ENCODE peak calls at places on chromosomes 2 and 18, in six cellular contexts. One of them, this sample, is unnamed.

GRCh38 chr2:64379221-64379620 is 74.7 kb upstream of the LGALSL start:
- DNase-seq in stimulated activated CD8-positive, alpha-beta memory T cell treated with anti-CD3 and anti-CD28 coated beads, Interleukin-15, amount 100 ng/mL, for 1 hour: no peak
- DNase-seq in RWPE1: no peak
- DNase-seq in bronchial epithelial cell: no peak
- DNase-seq in GM13976: no peak
- DNase-seq in NCI-H2081 treated with DMSO at 0.1 percent for 48 hours: no peak
- DNase-seq in this sample: no peak

GRCh38 chr2:144521702-144522101 is 1.8 kb upstream of the ZEB2 start:
- DNase-seq in stimulated activated CD8-positive, alpha-beta memory T cell treated with anti-CD3 and anti-CD28 coated beads, Interleukin-15, amount 100 ng/mL, for 1 hour: no peak
- DNase-seq in RWPE1: no peak
- DNase-seq in bronchial epithelial cell: no peak
- DNase-seq in GM13976: no peak
- DNase-seq in NCI-H2081 treated with DMSO at 0.1 percent for 48 hours: no peak
- DNase-seq in this sample: no peak

GRCh38 chr2:174675615-174676014 is 78.0 kb upstream of the WIPF1 start:
- DNase-seq in stimulated activated CD8-positive, alpha-beta memory T cell treated with anti-CD3 and anti-CD28 coated beads, Interleukin-15, amount 100 ng/mL, for 1 hour: no peak
- DNase-seq in RWPE1: no peak
- DNase-seq in bronchial epithelial cell: no peak
- DNase-seq in GM13976: no peak
- DNase-seq in NCI-H2081 treated with DMSO at 0.1 percent for 48 hours: no peak
- DNase-seq in this sample: no peak

GRCh38 chr2:138922973-138923563 is 142.9 kb upstream of the NXPH2 start:
- DNase-seq in stimulated activated CD8-positive, alpha-beta memory T cell treated with anti-CD3 and anti-CD28 coated beads, Interleukin-15, amount 100 ng/mL, for 1 hour: no peak
- DNase-seq in RWPE1: peak; percentile 6
- DNase-seq in bronchial epithelial cell: peak; percentile 55
- DNase-seq in GM13976: peak; percentile 24
- DNase-seq in NCI-H2081 treated with DMSO at 0.1 percent for 48 hours: no peak
- DNase-seq in this sample: no peak

GRCh38 chr18:23924813-23925212 is 89.7 kb upstream of the TTC39C start:
- DNase-seq in stimulated activated CD8-positive, alpha-beta memory T cell treated with anti-CD3 and anti-CD28 coated beads, Interleukin-15, amount 100 ng/mL, for 1 hour: no peak
- DNase-seq in RWPE1: no peak
- DNase-seq in bronchial epithelial cell: no peak
- DNase-seq in GM13976: no peak
- DNase-seq in NCI-H2081 treated with DMSO at 0.1 percent for 48 hours: no peak
- DNase-seq in this sample: no peak

GRCh38 chr2:206176128-206176527 is 16.4 kb downstream of the EEF1B2 start:
- DNase-seq in stimulated activated CD8-positive, alpha-beta memory T cell treated with anti-CD3 and anti-CD28 coated beads, Interleukin-15, amount 100 ng/mL, for 1 hour: no peak
- DNase-seq in RWPE1: no peak
- DNase-seq in bronchial epithelial cell: no peak
- DNase-seq in GM13976: no peak
- DNase-seq in NCI-H2081 treated with DMSO at 0.1 percent for 48 hours: no peak
- DNase-seq in this sample: no peak

GRCh38 chr2:191935247-191935646 is 88.4 kb upstream of the CAVIN2 start:
- DNase-seq in stimulated activated CD8-positive, alpha-beta memory T cell treated with anti-CD3 and anti-CD28 coated beads, Interleukin-15, amount 100 ng/mL, for 1 hour: no peak
- DNase-seq in RWPE1: no peak
- DNase-seq in bronchial epithelial cell: no peak
- DNase-seq in GM13976: no peak
- DNase-seq in NCI-H2081 treated with DMSO at 0.1 percent for 48 hours: no peak
- DNase-seq in this sample: peak; percentile 94

GRCh38 chr2:179936654-179937053 is 70.4 kb downstream of the CWC22 start:
- DNase-seq in stimulated activated CD8-positive, alpha-beta memory T cell treated with anti-CD3 and anti-CD28 coated beads, Interleukin-15, amount 100 ng/mL, for 1 hour: no peak
- DNase-seq in RWPE1: peak; percentile 3
- DNase-seq in bronchial epithelial cell: peak; percentile 50
- DNase-seq in GM13976: no peak
- DNase-seq in NCI-H2081 treated with DMSO at 0.1 percent for 48 hours: no peak
- DNase-seq in this sample: peak; percentile 1

GRCh38 chr2:26738481-26738880 is 25.6 kb upstream of the SLC35F6 start:
- DNase-seq in stimulated activated CD8-positive, alpha-beta memory T cell treated with anti-CD3 and anti-CD28 coated beads, Interleukin-15, amount 100 ng/mL, for 1 hour: no peak
- DNase-seq in RWPE1: no peak
- DNase-seq in bronchial epithelial cell: no peak
- DNase-seq in GM13976: no peak
- DNase-seq in NCI-H2081 treated with DMSO at 0.1 percent for 48 hours: no peak
- DNase-seq in this sample: no peak

GRCh38 chr2:71802556-71802955 is 345.1 kb downstream of the CYP26B1 start:
- DNase-seq in stimulated activated CD8-positive, alpha-beta memory T cell treated with anti-CD3 and anti-CD28 coated beads, Interleukin-15, amount 100 ng/mL, for 1 hour: no peak
- DNase-seq in RWPE1: no peak
- DNase-seq in bronchial epithelial cell: no peak
- DNase-seq in GM13976: no peak
- DNase-seq in NCI-H2081 treated with DMSO at 0.1 percent for 48 hours: no peak
- DNase-seq in this sample: no peak

GRCh38 chr2:119142822-119143221 is 15.7 kb downstream of the C1QL2 start:
- DNase-seq in stimulated activated CD8-positive, alpha-beta memory T cell treated with anti-CD3 and anti-CD28 coated beads, Interleukin-15, amount 100 ng/mL, for 1 hour: no peak
- DNase-seq in RWPE1: no peak
- DNase-seq in bronchial epithelial cell: no peak
- DNase-seq in GM13976: no peak
- DNase-seq in NCI-H2081 treated with DMSO at 0.1 percent for 48 hours: no peak
- DNase-seq in this sample: no peak

GRCh38 chr18:79059456-79059855 is 9.7 kb upstream of the ATP9B start:
- DNase-seq in stimulated activated CD8-positive, alpha-beta memory T cell treated with anti-CD3 and anti-CD28 coated beads, Interleukin-15, amount 100 ng/mL, for 1 hour: no peak
- DNase-seq in RWPE1: no peak
- DNase-seq in bronchial epithelial cell: no peak
- DNase-seq in GM13976: no peak
- DNase-seq in NCI-H2081 treated with DMSO at 0.1 percent for 48 hours: no peak
- DNase-seq in this sample: no peak

GRCh38 chr2:105400138-105400540 is 1.3 kb upstream of the FHL2 start:
- DNase-seq in stimulated activated CD8-positive, alpha-beta memory T cell treated with anti-CD3 and anti-CD28 coated beads, Interleukin-15, amount 100 ng/mL, for 1 hour: no peak
- DNase-seq in RWPE1: no peak
- DNase-seq in bronchial epithelial cell: no peak
- DNase-seq in GM13976: no peak
- DNase-seq in NCI-H2081 treated with DMSO at 0.1 percent for 48 hours: no peak
- DNase-seq in this sample: no peak

GRCh38 chr18:51867767-51868166 is 472.2 kb upstream of the DCC start:
- DNase-seq in stimulated activated CD8-positive, alpha-beta memory T cell treated with anti-CD3 and anti-CD28 coated beads, Interleukin-15, amount 100 ng/mL, for 1 hour: no peak
- DNase-seq in RWPE1: no peak
- DNase-seq in bronchial epithelial cell: peak; percentile 8
- DNase-seq in GM13976: peak; percentile 20
- DNase-seq in NCI-H2081 treated with DMSO at 0.1 percent for 48 hours: no peak
- DNase-seq in this sample: no peak

GRCh38 chr18:9861933-9862332 is 23.8 kb upstream of the TXNDC2 start:
- DNase-seq in stimulated activated CD8-positive, alpha-beta memory T cell treated with anti-CD3 and anti-CD28 coated beads, Interleukin-15, amount 100 ng/mL, for 1 hour: no peak
- DNase-seq in RWPE1: no peak
- DNase-seq in bronchial epithelial cell: no peak
- DNase-seq in GM13976: no peak
- DNase-seq in NCI-H2081 treated with DMSO at 0.1 percent for 48 hours: no peak
- DNase-seq in this sample: no peak

GRCh38 chr2:53768233-53768542 is 584 bp downstream of the CHAC2 start:
- DNase-seq in stimulated activated CD8-positive, alpha-beta memory T cell treated with anti-CD3 and anti-CD28 coated beads, Interleukin-15, amount 100 ng/mL, for 1 hour: no peak
- DNase-seq in RWPE1: no peak
- DNase-seq in bronchial epithelial cell: peak; percentile 39
- DNase-seq in GM13976: no peak
- DNase-seq in NCI-H2081 treated with DMSO at 0.1 percent for 48 hours: no peak
- DNase-seq in this sample: peak; percentile 83

GRCh38 chr2:128686498-128686861 is 367.8 kb upstream of the HS6ST1 start:
- DNase-seq in stimulated activated CD8-positive, alpha-beta memory T cell treated with anti-CD3 and anti-CD28 coated beads, Interleukin-15, amount 100 ng/mL, for 1 hour: no peak
- DNase-seq in RWPE1: no peak
- DNase-seq in bronchial epithelial cell: peak; percentile 7
- DNase-seq in GM13976: no peak
- DNase-seq in NCI-H2081 treated with DMSO at 0.1 percent for 48 hours: no peak
- DNase-seq in this sample: no peak

GRCh38 chr2:100818003-100818605 is 1.8 kb upstream of the NPAS2 start:
- DNase-seq in stimulated activated CD8-positive, alpha-beta memory T cell treated with anti-CD3 and anti-CD28 coated beads, Interleukin-15, amount 100 ng/mL, for 1 hour: no peak
- DNase-seq in RWPE1: peak; percentile 53
- DNase-seq in bronchial epithelial cell: peak; percentile 56
- DNase-seq in GM13976: no peak
- DNase-seq in NCI-H2081 treated with DMSO at 0.1 percent for 48 hours: no peak
- DNase-seq in this sample: no peak

GRCh38 chr2:174340400-174341300 is 5.9 kb downstream of the SP9 start:
- DNase-seq in stimulated activated CD8-positive, alpha-beta memory T cell treated with anti-CD3 and anti-CD28 coated beads, Interleukin-15, amount 100 ng/mL, for 1 hour: no peak
- DNase-seq in RWPE1: no peak
- DNase-seq in bronchial epithelial cell: no peak
- DNase-seq in GM13976: peak; percentile 51
- DNase-seq in NCI-H2081 treated with DMSO at 0.1 percent for 48 hours: no peak
- DNase-seq in this sample: no peak

GRCh38 chr2:128396500-128396891 is 77.8 kb upstream of the HS6ST1 start:
- DNase-seq in stimulated activated CD8-positive, alpha-beta memory T cell treated with anti-CD3 and anti-CD28 coated beads, Interleukin-15, amount 100 ng/mL, for 1 hour: no peak
- DNase-seq in RWPE1: no peak
- DNase-seq in bronchial epithelial cell: peak; percentile 51
- DNase-seq in GM13976: no peak
- DNase-seq in NCI-H2081 treated with DMSO at 0.1 percent for 48 hours: no peak
- DNase-seq in this sample: peak; percentile 23

GRCh38 chr2:219249203-219249980 is 3.7 kb upstream of the TUBA4B start:
- DNase-seq in stimulated activated CD8-positive, alpha-beta memory T cell treated with anti-CD3 and anti-CD28 coated beads, Interleukin-15, amount 100 ng/mL, for 1 hour: no peak
- DNase-seq in RWPE1: peak; percentile 81
- DNase-seq in bronchial epithelial cell: peak; percentile 98
- DNase-seq in GM13976: peak; percentile 40
- DNase-seq in NCI-H2081 treated with DMSO at 0.1 percent for 48 hours: peak; percentile 50
- DNase-seq in this sample: peak; percentile 91

GRCh38 chr2:164764996-164765395 is 76.6 kb downstream of the COBLL1 start:
- DNase-seq in stimulated activated CD8-positive, alpha-beta memory T cell treated with anti-CD3 and anti-CD28 coated beads, Interleukin-15, amount 100 ng/mL, for 1 hour: no peak
- DNase-seq in RWPE1: no peak
- DNase-seq in bronchial epithelial cell: no peak
- DNase-seq in GM13976: no peak
- DNase-seq in NCI-H2081 treated with DMSO at 0.1 percent for 48 hours: no peak
- DNase-seq in this sample: no peak

GRCh38 chr2:48525269-48525943 is 4.5 kb upstream of the STON1 start:
- DNase-seq in stimulated activated CD8-positive, alpha-beta memory T cell treated with anti-CD3 and anti-CD28 coated beads, Interleukin-15, amount 100 ng/mL, for 1 hour: no peak
- DNase-seq in RWPE1: no peak
- DNase-seq in bronchial epithelial cell: no peak
- DNase-seq in GM13976: no peak
- DNase-seq in NCI-H2081 treated with DMSO at 0.1 percent for 48 hours: no peak
- DNase-seq in this sample: no peak

GRCh38 chr2:48365476-48365875 is 164.5 kb upstream of the STON1 start:
- DNase-seq in stimulated activated CD8-positive, alpha-beta memory T cell treated with anti-CD3 and anti-CD28 coated beads, Interleukin-15, amount 100 ng/mL, for 1 hour: no peak
- DNase-seq in RWPE1: no peak
- DNase-seq in bronchial epithelial cell: no peak
- DNase-seq in GM13976: no peak
- DNase-seq in NCI-H2081 treated with DMSO at 0.1 percent for 48 hours: no peak
- DNase-seq in this sample: no peak

GRCh38 chr2:127392133-127392827 is 4.5 kb upstream of the MAP3K2 start:
- DNase-seq in stimulated activated CD8-positive, alpha-beta memory T cell treated with anti-CD3 and anti-CD28 coated beads, Interleukin-15, amount 100 ng/mL, for 1 hour: no peak
- DNase-seq in RWPE1: no peak
- DNase-seq in bronchial epithelial cell: no peak
- DNase-seq in GM13976: no peak
- DNase-seq in NCI-H2081 treated with DMSO at 0.1 percent for 48 hours: no peak
- DNase-seq in this sample: no peak

GRCh38 chr2:184178229-184178628 is 420.1 kb upstream of the ZNF804A start:
- DNase-seq in stimulated activated CD8-positive, alpha-beta memory T cell treated with anti-CD3 and anti-CD28 coated beads, Interleukin-15, amount 100 ng/mL, for 1 hour: no peak
- DNase-seq in RWPE1: no peak
- DNase-seq in bronchial epithelial cell: no peak
- DNase-seq in GM13976: no peak
- DNase-seq in NCI-H2081 treated with DMSO at 0.1 percent for 48 hours: no peak
- DNase-seq in this sample: no peak

GRCh38 chr2:44004735-44005602 is 9.2 kb upstream of the LRPPRC start:
- DNase-seq in stimulated activated CD8-positive, alpha-beta memory T cell treated with anti-CD3 and anti-CD28 coated beads, Interleukin-15, amount 100 ng/mL, for 1 hour: no peak
- DNase-seq in RWPE1: no peak
- DNase-seq in bronchial epithelial cell: peak; percentile 25
- DNase-seq in GM13976: no peak
- DNase-seq in NCI-H2081 treated with DMSO at 0.1 percent for 48 hours: no peak
- DNase-seq in this sample: no peak

GRCh38 chr2:1593371-1594205 is 150.7 kb downstream of the PXDN start:
- DNase-seq in stimulated activated CD8-positive, alpha-beta memory T cell treated with anti-CD3 and anti-CD28 coated beads, Interleukin-15, amount 100 ng/mL, for 1 hour: no peak
- DNase-seq in RWPE1: peak; percentile 52
- DNase-seq in bronchial epithelial cell: peak; percentile 68
- DNase-seq in GM13976: no peak
- DNase-seq in NCI-H2081 treated with DMSO at 0.1 percent for 48 hours: no peak
- DNase-seq in this sample: peak; percentile 62

GRCh38 chr18:5890606-5891360 is 4.5 kb downstream of the TMEM200C start:
- DNase-seq in stimulated activated CD8-positive, alpha-beta memory T cell treated with anti-CD3 and anti-CD28 coated beads, Interleukin-15, amount 100 ng/mL, for 1 hour: no peak
- DNase-seq in RWPE1: no peak
- DNase-seq in bronchial epithelial cell: no peak
- DNase-seq in GM13976: peak; percentile 88
- DNase-seq in NCI-H2081 treated with DMSO at 0.1 percent for 48 hours: no peak
- DNase-seq in this sample: no peak

GRCh38 chr2:98242006-98242405 is 104.2 kb upstream of the CNGA3 start:
- DNase-seq in stimulated activated CD8-positive, alpha-beta memory T cell treated with anti-CD3 and anti-CD28 coated beads, Interleukin-15, amount 100 ng/mL, for 1 hour: no peak
- DNase-seq in RWPE1: no peak
- DNase-seq in bronchial epithelial cell: no peak
- DNase-seq in GM13976: no peak
- DNase-seq in NCI-H2081 treated with DMSO at 0.1 percent for 48 hours: no peak
- DNase-seq in this sample: no peak

GRCh38 chr18:63267990-63268721 is 51.4 kb downstream of the BCL2 start:
- DNase-seq in stimulated activated CD8-positive, alpha-beta memory T cell treated with anti-CD3 and anti-CD28 coated beads, Interleukin-15, amount 100 ng/mL, for 1 hour: no peak
- DNase-seq in RWPE1: no peak
- DNase-seq in bronchial epithelial cell: no peak
- DNase-seq in GM13976: no peak
- DNase-seq in NCI-H2081 treated with DMSO at 0.1 percent for 48 hours: no peak
- DNase-seq in this sample: no peak

This sample was measured in NCI-H2171.